ENCODE peak calls at places on chromosome 2, in five cellular contexts. One of them, this sample, is unnamed. For H3K4me1, the result is how much of the 10 kb centered on the place peaks cover.

GRCh38 chr2:48209214-48209885 is 303.1 kb upstream of the FBXO11 start:
- DNase-seq in colonic mucosa: no peak
- DNase-seq in HCT116: no peak
- DNase-seq in thoracic aorta: no peak
- DNase-seq in spleen: no peak
- DNase-seq in this sample: no peak

GRCh38 chr2:69801745-69802144 is 27.7 kb upstream of the GMCL1 start:
- DNase-seq in thoracic aorta: no peak
- DNase-seq in spleen: no peak
- DNase-seq in HCT116: no peak
- DNase-seq in colonic mucosa: no peak
- DNase-seq in this sample: no peak

GRCh38 chr2:172811027-172811426 is 75.4 kb downstream of the RAPGEF4 start:
- DNase-seq in thoracic aorta: no peak
- DNase-seq in spleen: no peak
- DNase-seq in HCT116: no peak
- DNase-seq in colonic mucosa: no peak
- DNase-seq in this sample: no peak

GRCh38 chr2:240482141-240482540 is 46.7 kb downstream of the GPC1 start:
- DNase-seq in colonic mucosa: no peak
- DNase-seq in thoracic aorta: no peak
- DNase-seq in HCT116: no peak
- DNase-seq in spleen: peak
- DNase-seq in this sample: peak

GRCh38 chr2:217185265-217185995 is 325.6 kb upstream of the TNP1 start:
- DNase-seq in thoracic aorta: no peak
- DNase-seq in spleen: no peak
- DNase-seq in colonic mucosa: no peak
- DNase-seq in HCT116: no peak
- DNase-seq in this sample: no peak

GRCh38 chr2:235418918-235419317 is 74.9 kb upstream of the AGAP1 start:
- DNase-seq in thoracic aorta: no peak
- DNase-seq in HCT116: no peak
- DNase-seq in spleen: no peak
- DNase-seq in colonic mucosa: no peak
- DNase-seq in this sample: no peak

GRCh38 chr2:105682401-105682800 is 62.3 kb upstream of the NCK2 start:
- DNase-seq in HCT116: no peak
- DNase-seq in spleen: no peak
- DNase-seq in thoracic aorta: no peak
- DNase-seq in colonic mucosa: no peak
- DNase-seq in this sample: no peak

GRCh38 chr2:169562519-169562918 is 11.1 kb downstream of the FASTKD1 start:
- DNase-seq in thoracic aorta: no peak
- DNase-seq in colonic mucosa: no peak
- DNase-seq in HCT116: no peak
- DNase-seq in spleen: no peak
- DNase-seq in this sample: no peak

GRCh38 chr2:56474412-56475158 is 290.8 kb downstream of the CCDC85A start:
- DNase-seq in colonic mucosa: no peak
- DNase-seq in spleen: no peak
- DNase-seq in thoracic aorta: no peak
- DNase-seq in HCT116: no peak
- DNase-seq in this sample: no peak

GRCh38 chr2:88177556-88177955 is 7.4 kb downstream of the THNSL2 start:
- DNase-seq in spleen: no peak
- DNase-seq in HCT116: no peak
- DNase-seq in thoracic aorta: no peak
- DNase-seq in colonic mucosa: no peak
- DNase-seq in this sample: no peak

GRCh38 chr2:165646321-165646801 is 147.7 kb downstream of the GALNT3 start:
- DNase-seq in HCT116: no peak
- DNase-seq in thoracic aorta: no peak
- DNase-seq in colonic mucosa: no peak
- DNase-seq in spleen: no peak
- DNase-seq in this sample: no peak

GRCh38 chr2:33583194-33583938 is 15.7 kb downstream of the FAM98A start:
- DNase-seq in HCT116: no peak
- DNase-seq in thoracic aorta: no peak
- DNase-seq in spleen: no peak
- DNase-seq in colonic mucosa: no peak
- DNase-seq in this sample: no peak

GRCh38 chr2:28976584-28976983 is 4.5 kb upstream of the TOGARAM2 start:
- DNase-seq in HCT116: no peak
- DNase-seq in thoracic aorta: no peak
- DNase-seq in colonic mucosa: no peak
- DNase-seq in spleen: no peak
- DNase-seq in this sample: no peak

GRCh38 chr2:54845514-54845913 is 122.1 kb downstream of the EML6 start:
- DNase-seq in spleen: no peak
- DNase-seq in thoracic aorta: no peak
- DNase-seq in colonic mucosa: no peak
- DNase-seq in HCT116: no peak
- DNase-seq in this sample: no peak

GRCh38 chr2:100291152-100291970 is 30.9 kb downstream of the LONRF2 start:
- DNase-seq in thoracic aorta: no peak
- DNase-seq in spleen: no peak
- DNase-seq in colonic mucosa: no peak
- DNase-seq in HCT116: peak
- DNase-seq in this sample: no peak

DNA sequence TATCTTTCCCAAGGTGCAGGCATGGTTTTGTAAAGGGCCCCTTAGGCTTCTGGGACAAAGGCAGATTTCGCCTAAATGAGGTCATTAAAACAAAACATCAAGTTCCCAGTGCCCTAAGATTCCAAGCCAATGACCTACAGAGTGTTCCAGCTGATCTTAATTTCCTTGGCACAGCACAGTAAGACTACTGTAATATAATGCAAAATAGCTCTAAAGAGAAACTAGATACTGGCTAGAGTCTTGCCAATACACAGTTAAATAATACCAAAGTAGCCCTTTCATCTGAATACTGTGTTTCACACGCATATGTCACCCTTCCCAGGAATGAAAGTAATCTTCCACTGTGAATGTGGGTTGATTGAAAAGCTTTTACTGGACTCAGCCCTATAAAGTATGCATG is 14.7 kb downstream of the GRB14 start:
- DNase-seq in thoracic aorta: no peak
- DNase-seq in colonic mucosa: no peak
- DNase-seq in HCT116: no peak
- DNase-seq in spleen: no peak
- DNase-seq in this sample: no peak
- H3K27ac ChIP-seq in thoracic aorta: no peak
- H3K27ac ChIP-seq in colonic mucosa: no peak
- H3K27ac ChIP-seq in HCT116: no peak
- H3K27ac ChIP-seq in spleen: no peak
- H3K27ac ChIP-seq in this sample: no peak

GRCh38 chr2:219245148-219245898 is at the start of the genes GLB1L and STK16:
- DNase-seq in spleen: peak
- DNase-seq in HCT116: peak
- DNase-seq in thoracic aorta: no peak
- DNase-seq in colonic mucosa: peak
- DNase-seq in this sample: peak
- H3K4me1 ChIP-seq in spleen: half or more
- H3K4me1 ChIP-seq in HCT116: under half
- H3K4me1 ChIP-seq in thoracic aorta: under half
- H3K4me1 ChIP-seq in colonic mucosa: under half
- H3K4me1 ChIP-seq in this sample: under half

GRCh38 chr2:45000921-45001628 is 8.2 kb downstream of the SIX2 start:
- DNase-seq in colonic mucosa: no peak
- DNase-seq in thoracic aorta: no peak
- DNase-seq in HCT116: no peak
- DNase-seq in spleen: no peak
- DNase-seq in this sample: no peak

GRCh38 chr2:45000341-45000901 is 8.8 kb downstream of the SIX2 start:
- DNase-seq in HCT116: no peak
- DNase-seq in spleen: no peak
- DNase-seq in thoracic aorta: no peak
- DNase-seq in colonic mucosa: no peak
- DNase-seq in this sample: no peak

GRCh38 chr2:45002661-45003210 is 6.5 kb downstream of the SIX2 start:
- DNase-seq in spleen: no peak
- DNase-seq in thoracic aorta: no peak
- DNase-seq in colonic mucosa: no peak
- DNase-seq in HCT116: no peak
- DNase-seq in this sample: no peak

GRCh38 chr2:45003586-45004568 is 5.4 kb downstream of the SIX2 start:
- DNase-seq in thoracic aorta: no peak
- DNase-seq in colonic mucosa: no peak
- DNase-seq in spleen: no peak
- DNase-seq in HCT116: no peak
- DNase-seq in this sample: no peak

DNA sequence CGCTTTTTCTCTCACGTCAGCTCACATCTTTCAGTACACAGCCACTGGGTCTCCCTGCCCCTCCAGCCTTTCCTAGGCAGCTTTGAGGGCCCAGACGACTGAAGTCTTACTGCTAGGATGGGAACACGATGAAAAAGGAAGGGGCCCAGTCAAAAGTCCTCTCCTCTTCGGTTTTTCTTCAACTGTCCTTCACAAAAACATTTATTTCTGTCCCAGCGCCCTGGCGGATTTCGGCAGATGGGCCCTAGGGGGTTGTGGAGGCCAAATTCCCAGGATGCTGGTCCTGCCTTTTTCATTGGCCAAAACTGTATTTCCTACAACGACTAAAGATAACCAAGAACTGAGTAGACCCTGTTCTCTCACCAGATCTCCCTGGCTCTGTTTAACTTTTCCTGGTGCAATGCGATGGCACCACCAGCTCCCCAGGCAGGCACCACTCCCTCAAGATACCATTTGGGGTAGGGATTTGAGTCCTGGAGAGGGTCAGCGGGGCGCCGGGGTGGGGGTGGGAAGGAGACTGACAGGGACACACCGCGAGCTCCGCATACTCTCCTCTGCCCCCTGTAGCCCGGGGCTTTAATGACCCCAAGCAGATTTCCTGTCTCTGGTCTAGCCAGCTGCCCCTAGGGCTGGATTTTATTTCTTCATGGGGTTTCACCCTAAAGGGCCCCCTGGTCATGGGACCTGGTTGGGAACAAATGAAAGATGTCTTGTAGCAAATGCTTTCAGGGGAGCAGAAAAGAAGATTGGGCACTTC is 7.4 kb downstream of the SIX2 start:
- DNase-seq in thoracic aorta: no peak
- DNase-seq in spleen: no peak
- DNase-seq in colonic mucosa: no peak
- DNase-seq in HCT116: no peak
- DNase-seq in this sample: no peak
- H3K4me3 ChIP-seq in thoracic aorta: peak
- H3K4me3 ChIP-seq in spleen: peak
- H3K4me3 ChIP-seq in colonic mucosa: no peak
- H3K4me3 ChIP-seq in HCT116: no peak
- H3K4me3 ChIP-seq in this sample: peak

DNA sequence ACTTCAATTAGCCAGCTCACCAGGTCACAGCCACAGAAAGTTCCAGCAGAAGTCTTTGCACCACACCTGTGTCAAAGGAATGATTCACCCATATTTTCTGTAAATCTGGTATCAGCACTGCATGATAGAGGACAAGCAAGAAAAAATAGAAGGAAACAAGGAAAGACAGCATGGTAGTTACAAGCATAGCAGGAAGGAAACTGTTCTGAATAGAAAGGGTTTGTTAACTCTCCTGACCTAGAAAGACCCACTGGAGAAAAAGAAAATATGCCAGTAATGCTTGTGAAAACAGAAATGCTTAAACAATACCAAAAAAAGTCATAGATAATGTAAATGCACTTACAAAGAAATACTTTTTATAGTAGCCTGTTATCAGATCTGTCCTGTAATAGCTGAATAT is 40.8 kb downstream of the SCRN3 start:
- DNase-seq in colonic mucosa: no peak
- DNase-seq in thoracic aorta: no peak
- DNase-seq in spleen: no peak
- DNase-seq in HCT116: no peak
- DNase-seq in this sample: no peak
- H3K27ac ChIP-seq in colonic mucosa: no peak
- H3K27ac ChIP-seq in thoracic aorta: no peak
- H3K27ac ChIP-seq in spleen: no peak
- H3K27ac ChIP-seq in HCT116: no peak
- H3K27ac ChIP-seq in this sample: no peak

DNA sequence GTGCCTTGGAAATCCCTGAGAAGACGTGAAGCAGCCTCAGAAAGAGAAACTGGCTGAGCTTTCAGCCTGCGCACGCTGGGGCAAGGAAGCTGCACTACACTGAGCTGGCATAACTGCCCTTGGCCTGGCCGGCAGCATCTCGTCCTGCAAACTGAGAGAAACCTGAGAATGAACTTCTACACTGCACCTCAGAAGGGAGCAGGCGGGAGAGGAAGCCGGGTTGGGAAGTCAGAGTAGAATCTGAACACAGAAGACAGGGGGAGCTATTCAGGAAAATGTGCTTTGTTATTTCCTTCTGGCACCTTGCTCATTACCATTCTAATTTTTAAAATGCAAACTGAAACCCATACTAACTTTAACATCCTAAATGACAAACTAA is 70.9 kb downstream of the ZEB2 start:
- DNase-seq in thoracic aorta: no peak
- DNase-seq in spleen: peak
- DNase-seq in HCT116: no peak
- DNase-seq in colonic mucosa: no peak
- DNase-seq in this sample: no peak
- H3K4me1 ChIP-seq in thoracic aorta: under half
- H3K4me1 ChIP-seq in spleen: half or more
- H3K4me1 ChIP-seq in HCT116: under half
- H3K4me1 ChIP-seq in colonic mucosa: under half
- H3K4me1 ChIP-seq in this sample: under half

DNA sequence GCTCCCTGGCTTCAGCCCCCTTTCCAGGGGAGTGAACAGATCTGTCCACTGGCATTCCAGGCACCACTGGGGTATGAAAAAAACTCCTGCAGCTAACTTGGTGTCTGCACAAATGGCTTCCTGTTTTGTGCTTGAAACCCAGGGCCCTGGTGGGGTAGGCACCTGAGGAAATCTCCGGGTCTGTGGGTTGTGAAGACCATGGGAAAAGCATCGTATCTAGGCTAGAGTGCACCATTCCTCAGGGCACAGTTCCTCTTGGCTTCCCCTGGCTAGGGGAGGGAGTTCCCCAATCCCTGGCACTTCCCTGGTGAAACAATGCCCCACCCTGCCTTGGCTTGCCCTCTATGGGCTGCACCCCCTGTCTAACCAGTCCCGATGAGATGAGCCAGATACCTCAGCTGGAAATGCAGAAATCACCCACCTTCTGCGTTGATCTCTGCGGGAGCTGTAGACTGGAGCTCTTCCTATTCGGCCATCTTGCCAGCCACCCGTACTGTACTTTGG is 34.1 kb downstream of the TFPI start:
- DNase-seq in spleen: no peak
- DNase-seq in HCT116: no peak
- DNase-seq in thoracic aorta: no peak
- DNase-seq in colonic mucosa: no peak
- DNase-seq in this sample: no peak
- H3K4me3 ChIP-seq in spleen: no peak
- H3K4me3 ChIP-seq in HCT116: no peak
- H3K4me3 ChIP-seq in thoracic aorta: no peak
- H3K4me3 ChIP-seq in colonic mucosa: no peak
- H3K4me3 ChIP-seq in this sample: no peak

This sample was measured in prostate gland.